ENCODE peak calls at places on chromosome 5, in seven cellular contexts. G is dorsolateral prefrontal cortex, V is AG04450, L is heart right ventricle, R is Peyer's patch, C is thyroid gland, U is colonic mucosa. K is an unnamed sample.

GRCh38 chr5:61228229-61228628 is 66.0 kb upstream of the SMIM15 start:
- DNase-seq in R (no peak), L (no peak), U (no peak), V (no peak), C (peak; percentile 72), G (no peak), K (no peak)

GRCh38 chr5:109951348-109951747 is 261.6 kb downstream of the MAN2A1 start:
- DNase-seq in U (no peak), G (no peak), L (no peak), C (no peak), V (no peak), R (no peak), K (no peak)

GRCh38 chr5:145495741-145496140 is 339.4 kb downstream of the PRELID2 start:
- DNase-seq in G (no peak), U (no peak), L (no peak), R (peak; percentile 77), C (no peak), V (peak; percentile 61), K (no peak)

GRCh38 chr5:80837679-80838078 is 122.5 kb upstream of the RASGRF2 start:
- DNase-seq in V (no peak), R (no peak), G (no peak), U (no peak), C (no peak), L (no peak), K (no peak)

GRCh38 chr5:138352722-138353549 is 451 bp downstream of the KDM3B start:
- DNase-seq in U (peak; percentile 77), V (no peak), C (peak; percentile 61), R (peak; percentile 86), L (peak; percentile 62), G (peak; percentile 70), K (peak; percentile 62)

GRCh38 chr5:69048233-69048632 is 45.6 kb upstream of the SLC30A5 start:
- DNase-seq in V (no peak), U (no peak), L (no peak), G (no peak), R (no peak), C (no peak), K (no peak)

GRCh38 chr5:80406980-80407734 is 707 bp upstream of the ZFYVE16 start:
- DNase-seq in C (peak; percentile 12), V (no peak), L (peak; percentile 23), U (peak; percentile 38), G (no peak), R (peak; percentile 49), K (peak; percentile 3)

GRCh38 chr5:18088020-18088579 is 453.8 kb downstream of the TAF11L14 start:
- DNase-seq in L (no peak), U (no peak), V (no peak), C (no peak), R (no peak), G (no peak), K (no peak)

GRCh38 chr5:157283434-157283833 is 17.5 kb downstream of the CYFIP2 start:
- DNase-seq in C (no peak), U (no peak), L (no peak), G (no peak), V (no peak), R (peak; percentile 76), K (peak; percentile 14)
- H3K27ac ChIP-seq in C (no peak overlapping the region), U (no peak overlapping the region), L (peak overlapping the region; percentile 72), G (peak overlapping the region; percentile 61), V (no peak overlapping the region), R (no peak overlapping the region), K (no peak overlapping the region)

DNA sequence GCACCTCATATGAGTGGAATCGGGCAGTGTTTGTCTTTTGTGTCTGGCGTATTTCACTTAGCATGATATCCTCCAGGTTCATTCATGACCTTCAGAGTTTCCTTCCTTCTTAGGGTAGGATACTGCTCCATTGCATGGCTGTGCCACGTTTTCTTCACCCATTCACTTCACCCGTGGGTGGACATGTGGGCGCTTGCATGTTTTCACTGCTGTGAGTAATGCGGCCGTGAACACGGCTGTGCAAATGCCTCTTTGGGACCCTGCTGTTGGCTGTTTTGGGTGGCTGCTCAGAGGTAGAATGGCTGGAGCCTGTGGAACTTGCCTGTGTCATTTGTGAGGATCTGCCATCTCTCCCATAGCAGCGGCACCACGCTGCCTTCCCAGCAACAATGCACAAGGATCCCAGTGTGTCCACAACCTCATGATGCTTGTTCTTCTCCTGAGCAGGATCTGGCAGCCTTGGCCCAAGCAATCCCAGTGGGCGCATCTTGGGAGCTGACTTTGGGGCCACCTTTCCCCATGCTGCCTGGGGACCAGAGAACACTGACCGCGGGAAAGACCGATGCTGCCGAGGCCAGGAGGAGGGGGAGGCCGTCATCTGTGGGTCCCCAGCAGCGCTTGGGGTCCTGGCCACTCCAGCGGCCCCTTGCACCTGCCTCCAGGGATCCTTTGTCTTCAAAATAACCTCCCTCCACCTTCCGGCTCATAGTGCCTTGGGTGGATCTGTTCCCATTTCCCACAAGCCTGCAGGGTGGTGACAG is 2.3 kb upstream of the SCGB3A1 start:
- DNase-seq in C (no peak), R (peak; percentile 32), G (no peak), U (no peak), L (no peak), V (no peak), K (no peak)
- H3K27me3 ChIP-seq in C (no peaks in the 10 kb centered on the region), R (no peaks in the 10 kb centered on the region), G (peaks cover 47% of the 10 kb centered on the region), U (peaks cover 27% of the 10 kb centered on the region), L (peaks cover 9% of the 10 kb centered on the region), V (peaks cover 31% of the 10 kb centered on the region), K (peaks cover 30% of the 10 kb centered on the region)

GRCh38 chr5:157740211-157740610 is 3.3 kb upstream of the LSM11 start:
- DNase-seq in C (no peak), R (no peak), G (no peak), U (no peak), V (no peak), L (no peak), K (no peak)
- TF ChIP-seq CTCF in C (no peak), R (peak; percentile 44), G (no peak), U (peak; percentile 34), V (peak; percentile 53), L (peak; percentile 51), K (peak; percentile 47)

GRCh38 chr5:143582869-143583268 is 179.4 kb upstream of the NR3C1 start:
- DNase-seq in R (no peak), V (no peak), C (no peak), L (no peak), G (no peak), U (no peak), K (no peak)
- H3K27ac ChIP-seq in R (no peak overlapping the region), V (no peak overlapping the region), C (no peak overlapping the region), L (no peak overlapping the region), G (no peak overlapping the region), U (no peak overlapping the region), K (no peak overlapping the region)

GRCh38 chr5:159098285-159099048 is 1.2 kb downstream of the EBF1 start:
- DNase-seq in C (no peak), V (no peak), R (no peak), U (no peak), G (no peak), L (no peak), K (no peak)

GRCh38 chr5:159101689-159102088 is 2.0 kb upstream of the EBF1 start:
- DNase-seq in L (no peak), R (no peak), V (no peak), G (no peak), C (no peak), U (no peak), K (no peak)

GRCh38 chr5:159099049-159099760 is 511 bp downstream of the EBF1 start:
- DNase-seq in V (no peak), U (peak; percentile 27), C (peak; percentile 42), R (peak; percentile 67), L (no peak), G (no peak), K (no peak)

GRCh38 chr5:159100928-159101646 is 1.4 kb upstream of the EBF1 start:
- DNase-seq in G (no peak), U (no peak), V (no peak), R (peak; percentile 53), L (no peak), C (no peak), K (no peak)

GRCh38 chr5:159100022-159100927 is 559 bp upstream of the EBF1 start:
- DNase-seq in G (peak; percentile 87), V (peak; percentile 68), C (peak; percentile 83), L (peak; percentile 92), U (peak; percentile 85), R (peak; percentile 94), K (peak; percentile 58)
- H3K27me3 ChIP-seq in G (peaks cover 96% of the 10 kb centered on the region), V (peaks cover 72% of the 10 kb centered on the region), C (peaks cover 12% of the 10 kb centered on the region), L (no peaks in the 10 kb centered on the region), U (peaks cover 82% of the 10 kb centered on the region), R (no peaks in the 10 kb centered on the region), K (peaks cover 46% of the 10 kb centered on the region)

GRCh38 chr5:102561894-102562760 is 63.3 kb upstream of the SLCO6A1 start:
- DNase-seq in G (no peak), L (peak; percentile 5), V (no peak), R (no peak), U (peak; percentile 25), C (peak; percentile 25), K (no peak)
- TF ChIP-seq CTCF in G (no peak), L (peak; percentile 56), V (peak; percentile 63), R (peak; percentile 16), U (peak; percentile 36), C (peak; percentile 58), K (no peak)

GRCh38 chr5:130555429-130555828 is 609.6 kb downstream of the HINT1 start:
- DNase-seq in U (no peak), V (no peak), G (no peak), C (no peak), L (no peak), R (no peak), K (no peak)

GRCh38 chr5:130545291-130545690 is 619.8 kb downstream of the HINT1 start:
- DNase-seq in V (no peak), C (no peak), R (no peak), G (no peak), L (no peak), U (no peak), K (no peak)

GRCh38 chr5:130546216-130546615 is 618.8 kb downstream of the HINT1 start:
- DNase-seq in U (no peak), L (no peak), R (no peak), C (no peak), V (no peak), G (no peak), K (no peak)

GRCh38 chr5:130549884-130550552 is 615.0 kb downstream of the HINT1 start:
- DNase-seq in R (no peak), G (no peak), L (no peak), V (no peak), C (no peak), U (no peak), K (no peak)

DNA sequence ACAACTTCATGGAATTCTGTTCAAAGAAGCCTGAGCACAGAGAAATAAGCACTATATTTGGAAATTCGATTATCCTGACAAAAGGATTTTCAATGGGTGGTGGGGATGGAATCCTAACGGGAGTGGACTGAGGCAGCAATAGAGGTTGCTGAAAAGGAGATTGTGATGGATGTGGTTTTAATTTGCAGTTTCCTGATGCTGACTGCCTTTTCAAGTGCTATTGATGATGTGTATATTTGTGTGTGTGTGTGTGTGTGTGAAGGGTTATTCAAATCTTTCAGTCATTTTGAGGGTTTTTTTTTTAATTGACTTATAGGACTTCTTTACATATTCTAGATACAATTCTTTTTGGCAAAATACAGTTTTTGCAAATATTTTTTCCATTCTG is 614.5 kb downstream of the HINT1 start:
- DNase-seq in U (no peak), G (no peak), R (no peak), C (no peak), V (no peak), L (no peak), K (no peak)
- H3K27ac ChIP-seq in U (no peak overlapping the region), G (no peak overlapping the region), R (no peak overlapping the region), C (no peak overlapping the region), V (no peak overlapping the region), L (no peak overlapping the region), K (no peak overlapping the region)

GRCh38 chr5:140111043-140111858 is 2.7 kb upstream of the PURA start:
- DNase-seq in G (no peak), V (no peak), L (no peak), U (no peak), C (no peak), R (no peak), K (no peak)
- H3K27me3 ChIP-seq in G (no peaks in the 10 kb centered on the region), V (peaks cover 7% of the 10 kb centered on the region), L (no peaks in the 10 kb centered on the region), U (no peaks in the 10 kb centered on the region), C (no peaks in the 10 kb centered on the region), R (no peaks in the 10 kb centered on the region), K (peaks cover 10% of the 10 kb centered on the region)

K was measured in CD4-positive, alpha-beta T cell.